ENCODE peak calls at places on chromosomes 4 and X, in five cellular contexts. One of them, this sample, is unnamed.

GRCh38 chrX:149010899-149011224 is 494.2 kb downstream of the IDS start:
- DNase-seq in GM10248: no peak
- DNase-seq in left ventricle myocardium inferior: no peak
- DNase-seq in esophagus squamous epithelium: no peak
- DNase-seq in neural progenitor cell: no peak
- DNase-seq in this sample: no peak

GRCh38 chr4:24470681-24471622 is 113.4 kb downstream of the DHX15 start:
- DNase-seq in GM10248: peak; percentile 64
- DNase-seq in left ventricle myocardium inferior: peak; percentile 52
- DNase-seq in esophagus squamous epithelium: no peak
- DNase-seq in neural progenitor cell: peak; percentile 68
- DNase-seq in this sample: peak; percentile 75

GRCh38 chrX:150299579-150299978 is 63.5 kb upstream of the MAMLD1 start:
- DNase-seq in GM10248: no peak
- DNase-seq in left ventricle myocardium inferior: no peak
- DNase-seq in esophagus squamous epithelium: no peak
- DNase-seq in neural progenitor cell: no peak
- DNase-seq in this sample: no peak

GRCh38 chr4:174255790-174256189 is 27.7 kb downstream of the FBXO8 start:
- DNase-seq in GM10248: no peak
- DNase-seq in left ventricle myocardium inferior: no peak
- DNase-seq in esophagus squamous epithelium: no peak
- DNase-seq in neural progenitor cell: no peak
- DNase-seq in this sample: no peak

GRCh38 chr4:102825261-102826071 is 1.9 kb downstream of the UBE2D3 start:
- DNase-seq in GM10248: no peak
- DNase-seq in left ventricle myocardium inferior: no peak
- DNase-seq in esophagus squamous epithelium: no peak
- DNase-seq in neural progenitor cell: peak; percentile 25
- DNase-seq in this sample: no peak

GRCh38 chrX:73850124-73851013 is 287.4 kb downstream of the CHIC1 start:
- DNase-seq in GM10248: peak; percentile 20
- DNase-seq in left ventricle myocardium inferior: no peak
- DNase-seq in esophagus squamous epithelium: no peak
- DNase-seq in neural progenitor cell: peak; percentile 45
- DNase-seq in this sample: peak; percentile 9

GRCh38 chrX:103883533-103883932 is 51.5 kb upstream of the RAB9B start:
- DNase-seq in GM10248: no peak
- DNase-seq in left ventricle myocardium inferior: no peak
- DNase-seq in esophagus squamous epithelium: no peak
- DNase-seq in neural progenitor cell: no peak
- DNase-seq in this sample: no peak

GRCh38 chr4:164446516-164446915 is 307.4 kb upstream of the SMIM31 start:
- DNase-seq in GM10248: no peak
- DNase-seq in left ventricle myocardium inferior: no peak
- DNase-seq in esophagus squamous epithelium: no peak
- DNase-seq in neural progenitor cell: no peak
- DNase-seq in this sample: no peak

GRCh38 chrX:115949900-115950822 is 220.4 kb upstream of the AGTR2 start:
- DNase-seq in GM10248: no peak
- DNase-seq in left ventricle myocardium inferior: no peak
- DNase-seq in esophagus squamous epithelium: no peak
- DNase-seq in neural progenitor cell: peak; percentile 64
- DNase-seq in this sample: no peak

GRCh38 chr4:4990857-4991540 is 28.3 kb downstream of the CYTL1 start:
- DNase-seq in GM10248: no peak
- DNase-seq in left ventricle myocardium inferior: peak; percentile 72
- DNase-seq in esophagus squamous epithelium: no peak
- DNase-seq in neural progenitor cell: no peak
- DNase-seq in this sample: no peak

GRCh38 chrX:53374222-53374820 is 48.1 kb downstream of the SMC1A start:
- DNase-seq in GM10248: no peak
- DNase-seq in left ventricle myocardium inferior: no peak
- DNase-seq in esophagus squamous epithelium: no peak
- DNase-seq in neural progenitor cell: no peak
- DNase-seq in this sample: no peak

GRCh38 chr4:78776031-78776728 is at the start of gene BMP2K:
- DNase-seq in GM10248: peak; percentile 88
- DNase-seq in left ventricle myocardium inferior: peak; percentile 86
- DNase-seq in esophagus squamous epithelium: peak; percentile 43
- DNase-seq in neural progenitor cell: peak; percentile 94
- DNase-seq in this sample: peak; percentile 95

GRCh38 chrX:12988797-12989196 is 13.9 kb downstream of the TMSB4X start:
- DNase-seq in GM10248: no peak
- DNase-seq in left ventricle myocardium inferior: no peak
- DNase-seq in esophagus squamous epithelium: no peak
- DNase-seq in neural progenitor cell: no peak
- DNase-seq in this sample: no peak

GRCh38 chr4:95728145-95728544 is 111.7 kb upstream of the PDHA2 start:
- DNase-seq in GM10248: no peak
- DNase-seq in left ventricle myocardium inferior: no peak
- DNase-seq in esophagus squamous epithelium: no peak
- DNase-seq in neural progenitor cell: no peak
- DNase-seq in this sample: no peak

GRCh38 chr4:85067342-85067741 is 100.9 kb upstream of the WDFY3 start:
- DNase-seq in GM10248: no peak
- DNase-seq in left ventricle myocardium inferior: no peak
- DNase-seq in esophagus squamous epithelium: no peak
- DNase-seq in neural progenitor cell: no peak
- DNase-seq in this sample: no peak

GRCh38 chrX:69523314-69523713 is 19.2 kb downstream of the NALF2 start:
- DNase-seq in GM10248: no peak
- DNase-seq in left ventricle myocardium inferior: no peak
- DNase-seq in esophagus squamous epithelium: no peak
- DNase-seq in neural progenitor cell: no peak
- DNase-seq in this sample: no peak

GRCh38 chr4:1477045-1477905 is 71.0 kb upstream of the NKX1-1 start:
- DNase-seq in GM10248: no peak
- DNase-seq in left ventricle myocardium inferior: no peak
- DNase-seq in esophagus squamous epithelium: no peak
- DNase-seq in neural progenitor cell: no peak
- DNase-seq in this sample: no peak

GRCh38 chr4:48025005-48025404 is 8.4 kb downstream of the NIPAL1 start:
- DNase-seq in GM10248: no peak
- DNase-seq in left ventricle myocardium inferior: no peak
- DNase-seq in esophagus squamous epithelium: no peak
- DNase-seq in neural progenitor cell: no peak
- DNase-seq in this sample: no peak

GRCh38 chrX:137212078-137212632 is 178.4 kb upstream of the GPR101 start:
- DNase-seq in GM10248: no peak
- DNase-seq in left ventricle myocardium inferior: no peak
- DNase-seq in esophagus squamous epithelium: no peak
- DNase-seq in neural progenitor cell: no peak
- DNase-seq in this sample: no peak

GRCh38 chr4:82542642-82543041 is 19.1 kb downstream of the TMEM150C start:
- DNase-seq in GM10248: no peak
- DNase-seq in left ventricle myocardium inferior: no peak
- DNase-seq in esophagus squamous epithelium: no peak
- DNase-seq in neural progenitor cell: no peak
- DNase-seq in this sample: no peak

GRCh38 chr4:89197920-89198319 is 86.6 kb downstream of the TIGD2 start:
- DNase-seq in GM10248: no peak
- DNase-seq in left ventricle myocardium inferior: no peak
- DNase-seq in esophagus squamous epithelium: no peak
- DNase-seq in neural progenitor cell: peak; percentile 83
- DNase-seq in this sample: no peak

GRCh38 chrX:38220024-38220935 is at the start of gene SRPX:
- DNase-seq in GM10248: peak; percentile 20
- DNase-seq in left ventricle myocardium inferior: peak; percentile 30
- DNase-seq in esophagus squamous epithelium: no peak
- DNase-seq in neural progenitor cell: peak; percentile 67
- DNase-seq in this sample: peak; percentile 23

GRCh38 chrX:21847342-21847741 is 7.9 kb downstream of the MBTPS2 start:
- DNase-seq in GM10248: no peak
- DNase-seq in left ventricle myocardium inferior: no peak
- DNase-seq in esophagus squamous epithelium: no peak
- DNase-seq in neural progenitor cell: no peak
- DNase-seq in this sample: no peak

GRCh38 chr4:120801171-120801758 is 121.3 kb downstream of the PRDM5 start:
- DNase-seq in GM10248: no peak
- DNase-seq in left ventricle myocardium inferior: peak; percentile 40
- DNase-seq in esophagus squamous epithelium: no peak
- DNase-seq in neural progenitor cell: no peak
- DNase-seq in this sample: no peak

GRCh38 chr4:37008199-37008598 is 236.3 kb upstream of the NWD2 start:
- DNase-seq in GM10248: no peak
- DNase-seq in left ventricle myocardium inferior: no peak
- DNase-seq in esophagus squamous epithelium: no peak
- DNase-seq in neural progenitor cell: no peak
- DNase-seq in this sample: no peak

GRCh38 chr4:123102897-123103489 is 180.6 kb upstream of the NUDT6 start:
- DNase-seq in GM10248: peak; percentile 25
- DNase-seq in left ventricle myocardium inferior: no peak
- DNase-seq in esophagus squamous epithelium: no peak
- DNase-seq in neural progenitor cell: peak; percentile 44
- DNase-seq in this sample: peak; percentile 60
- TF ChIP-seq CTCF in GM10248: peak; percentile 62
- TF ChIP-seq CTCF in left ventricle myocardium inferior: peak; percentile 87
- TF ChIP-seq CTCF in esophagus squamous epithelium: peak; percentile 67
- TF ChIP-seq CTCF in neural progenitor cell: peak; percentile 89
- TF ChIP-seq CTCF in this sample: peak; percentile 9

GRCh38 chr4:108743021-108743420 is 19.8 kb downstream of the ETNPPL start:
- DNase-seq in GM10248: no peak
- DNase-seq in left ventricle myocardium inferior: no peak
- DNase-seq in esophagus squamous epithelium: no peak
- DNase-seq in neural progenitor cell: peak; percentile 42
- DNase-seq in this sample: no peak
- TF ChIP-seq CTCF in GM10248: no peak
- TF ChIP-seq CTCF in left ventricle myocardium inferior: no peak
- TF ChIP-seq CTCF in esophagus squamous epithelium: no peak
- TF ChIP-seq CTCF in neural progenitor cell: peak; percentile 35
- TF ChIP-seq CTCF in this sample: no peak

GRCh38 chr4:25860586-25861421 is 2.0 kb downstream of the SEL1L3 start:
- DNase-seq in GM10248: peak; percentile 37
- DNase-seq in left ventricle myocardium inferior: no peak
- DNase-seq in esophagus squamous epithelium: peak; percentile 6
- DNase-seq in neural progenitor cell: no peak
- DNase-seq in this sample: no peak
- TF ChIP-seq CTCF in GM10248: no peak
- TF ChIP-seq CTCF in left ventricle myocardium inferior: no peak
- TF ChIP-seq CTCF in esophagus squamous epithelium: no peak
- TF ChIP-seq CTCF in neural progenitor cell: no peak
- TF ChIP-seq CTCF in this sample: no peak

DNA sequence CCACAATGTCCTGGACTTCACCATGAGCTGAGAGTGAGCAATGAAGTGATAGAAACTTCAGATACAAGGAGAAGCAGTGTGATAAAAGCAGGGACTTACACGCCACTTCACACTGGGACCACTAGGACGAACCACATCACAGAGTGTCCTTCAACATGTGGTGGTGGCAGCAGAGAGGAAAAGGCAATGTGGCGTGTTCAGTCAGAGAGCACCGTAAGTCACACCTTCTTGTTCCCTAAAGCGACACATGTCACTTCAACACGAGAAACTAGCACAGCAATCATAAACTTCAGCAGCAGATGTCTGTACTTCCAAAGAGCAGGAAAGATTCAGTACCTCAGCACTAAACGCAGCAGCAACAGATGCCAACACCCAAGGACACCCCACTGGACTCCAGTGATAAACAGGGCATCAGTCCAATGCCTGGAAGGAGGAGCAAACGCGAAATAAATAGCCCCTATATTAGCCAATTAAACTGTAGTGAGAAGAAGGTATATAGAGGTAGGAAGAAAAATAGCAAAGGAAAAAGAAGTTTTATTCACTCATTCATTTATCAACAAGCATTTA is 96.8 kb downstream of the AREG start:
- DNase-seq in GM10248: no peak
- DNase-seq in left ventricle myocardium inferior: no peak
- DNase-seq in esophagus squamous epithelium: no peak
- DNase-seq in neural progenitor cell: no peak
- DNase-seq in this sample: no peak
- TF ChIP-seq CTCF in GM10248: no peak
- TF ChIP-seq CTCF in left ventricle myocardium inferior: peak; percentile 9
- TF ChIP-seq CTCF in esophagus squamous epithelium: no peak
- TF ChIP-seq CTCF in neural progenitor cell: no peak
- TF ChIP-seq CTCF in this sample: no peak

DNA sequence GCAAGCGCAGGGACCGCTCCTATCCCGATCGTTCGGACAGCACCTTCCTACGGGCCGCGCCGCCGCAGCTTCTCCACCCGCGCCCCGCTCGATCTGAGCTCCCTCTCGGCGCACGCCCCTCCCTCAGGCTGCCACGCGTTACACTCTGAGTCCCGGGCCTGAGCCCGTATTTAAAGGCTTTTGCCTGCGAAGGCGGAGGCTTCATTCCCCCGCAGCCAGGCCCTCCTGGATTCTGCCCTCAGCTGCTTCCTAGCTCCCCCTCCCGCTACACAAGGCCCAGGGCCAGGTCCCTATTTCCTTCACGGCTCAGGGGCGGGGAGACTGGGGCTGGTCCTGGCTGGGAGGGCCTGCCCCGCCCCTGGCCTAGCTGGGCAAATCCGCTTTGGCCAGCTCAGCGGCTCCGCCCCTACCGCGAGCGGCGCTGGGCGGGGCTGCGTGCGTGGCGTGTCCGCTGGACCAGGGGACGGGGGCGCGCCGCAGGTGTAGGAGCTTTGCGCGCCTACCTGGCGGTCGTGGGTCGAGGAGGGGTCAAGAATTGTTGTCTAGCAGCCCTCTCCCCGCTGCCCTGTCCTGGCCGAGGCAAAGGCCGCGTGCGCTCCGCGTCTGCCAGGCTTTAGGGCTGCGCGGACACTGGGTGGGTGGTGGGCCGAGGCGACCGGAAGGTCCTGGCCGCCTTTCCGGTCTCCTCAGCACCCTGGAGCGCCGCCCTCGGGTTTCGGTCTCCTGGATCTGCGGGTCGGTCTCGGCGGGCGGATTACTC is at the start of gene UGDH:
- DNase-seq in GM10248: peak; percentile 99
- DNase-seq in left ventricle myocardium inferior: peak; percentile 97
- DNase-seq in esophagus squamous epithelium: peak; percentile 71
- DNase-seq in neural progenitor cell: peak; percentile 99
- DNase-seq in this sample: peak; percentile 99
- TF ChIP-seq CTCF in GM10248: peak; percentile 35
- TF ChIP-seq CTCF in left ventricle myocardium inferior: no peak
- TF ChIP-seq CTCF in esophagus squamous epithelium: no peak
- TF ChIP-seq CTCF in neural progenitor cell: no peak
- TF ChIP-seq CTCF in this sample: peak; percentile 14

DNA sequence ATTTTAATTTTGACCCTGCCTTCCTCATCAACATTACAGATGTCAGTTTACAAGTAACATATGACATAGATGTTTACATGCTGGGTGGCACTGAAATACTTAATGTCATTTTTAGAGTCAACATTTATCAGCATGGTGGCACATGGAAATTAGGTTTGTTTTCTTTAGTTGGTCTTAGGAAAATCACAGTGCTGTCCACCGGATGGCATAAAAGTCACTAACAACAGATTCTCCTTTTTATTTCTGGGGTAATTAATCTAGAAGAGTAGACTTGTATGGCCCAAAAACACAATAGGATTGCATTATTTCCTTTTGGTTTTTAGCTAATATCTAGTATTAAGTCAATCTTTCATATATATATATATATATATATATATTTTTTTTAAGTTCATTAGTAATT is 88.6 kb upstream of the HHIP start:
- DNase-seq in GM10248: no peak
- DNase-seq in left ventricle myocardium inferior: no peak
- DNase-seq in esophagus squamous epithelium: no peak
- DNase-seq in neural progenitor cell: no peak
- DNase-seq in this sample: no peak
- TF ChIP-seq CTCF in GM10248: no peak
- TF ChIP-seq CTCF in left ventricle myocardium inferior: no peak
- TF ChIP-seq CTCF in esophagus squamous epithelium: no peak
- TF ChIP-seq CTCF in neural progenitor cell: no peak
- TF ChIP-seq CTCF in this sample: no peak

This sample was measured in GM20000.